ENCODE peak calls at places on chromosome 11, in ten cellular contexts. Q is non-pigmented ciliary epithelial cell; Y is stimulated activated CD8-positive, alpha-beta memory T cell treated with anti-CD3 and anti-CD28 coated beads, Interleukin-15, amount 100 ng/mL, for 4 hours; I is psoas muscle; A is kidney epithelial cell; E is stimulated activated CD4-positive, alpha-beta T cell treated with anti-CD3 and anti-CD28 coated beads, TNF-alpha, amount 100 ng/mL, for 48 hours; U is AG20443; X is cardiac muscle cell; P is mesenchymal stem cell; D is nephron progenitor cell. Z is an unnamed sample.

GRCh38 chr11:16382638-16383380 is 26.5 kb upstream of the SOX6 start:
- DNase-seq in Y (no peak), P (no peak), D (no peak), E (no peak), X (no peak), A (no peak), Q (no peak), U (no peak), I (no peak), Z (no peak)

GRCh38 chr11:75578977-75579376 is 16.9 kb downstream of the SERPINH1 start:
- DNase-seq in Y (no peak), E (no peak), I (no peak), X (no peak), P (no peak), U (no peak), Q (no peak), A (no peak), D (no peak), Z (no peak)

GRCh38 chr11:8192016-8192895 is 23.4 kb upstream of the RIC3 start:
- DNase-seq in U (peak; percentile 89), X (peak; percentile 73), A (peak; percentile 14), I (peak; percentile 50), E (no peak), P (peak; percentile 64), D (peak; percentile 79), Y (no peak), Q (peak; percentile 27), Z (peak; percentile 19)

GRCh38 chr11:78262710-78263109 is 74.0 kb downstream of the USP35 start:
- DNase-seq in A (no peak), P (peak; percentile 72), Q (no peak), Y (no peak), D (no peak), I (no peak), E (no peak), U (no peak), X (no peak), Z (no peak)

GRCh38 chr11:116857316-116857715 is 19.9 kb upstream of the APOA1 start:
- DNase-seq in Q (no peak), A (no peak), E (no peak), I (no peak), P (no peak), Y (no peak), U (peak; percentile 32), D (no peak), X (no peak), Z (no peak)

GRCh38 chr11:113184498-113184897 is 129.9 kb upstream of the TTC12 start:
- DNase-seq in A (peak; percentile 52), Q (peak; percentile 93), E (no peak), Y (no peak), X (no peak), U (peak; percentile 81), D (no peak), P (peak; percentile 94), I (no peak), Z (no peak)

GRCh38 chr11:45473491-45473890 is 187.3 kb upstream of the SYT13 start:
- DNase-seq in P (peak; percentile 73), X (no peak), Y (no peak), Q (no peak), I (no peak), D (no peak), A (no peak), U (no peak), E (no peak), Z (no peak)

GRCh38 chr11:79340535-79340934 is 100.3 kb downstream of the TENM4 start:
- DNase-seq in Y (no peak), A (no peak), X (no peak), Q (no peak), P (no peak), U (no peak), E (no peak), D (no peak), I (no peak), Z (no peak)

GRCh38 chr11:132895340-132895739 is 637.0 kb downstream of the OPCML start:
- DNase-seq in Q (peak; percentile 94), X (peak; percentile 29), I (no peak), P (no peak), Y (no peak), U (no peak), E (no peak), D (no peak), A (peak; percentile 76), Z (no peak)

GRCh38 chr11:14904745-14905103 is 12.7 kb upstream of the CYP2R1 start:
- DNase-seq in Q (no peak), I (peak; percentile 78), U (peak; percentile 85), E (peak; percentile 63), D (peak; percentile 35), X (peak; percentile 64), A (no peak), Y (peak; percentile 52), P (peak; percentile 42), Z (peak; percentile 88)

GRCh38 chr11:120142072-120142423 is 4.1 kb upstream of the TRIM29 start:
- DNase-seq in P (no peak), I (no peak), U (peak; percentile 4), E (no peak), D (no peak), Q (no peak), A (no peak), Y (no peak), X (no peak), Z (no peak)

GRCh38 chr11:11401960-11402359 is 48.9 kb upstream of the CSNK2A3 start:
- DNase-seq in P (peak; percentile 34), D (no peak), Y (no peak), X (no peak), I (no peak), E (no peak), U (no peak), A (no peak), Q (no peak), Z (no peak)

GRCh38 chr11:107590460-107591097 is 368 bp upstream of the ELMOD1 start:
- DNase-seq in Q (no peak), A (no peak), E (no peak), U (peak; percentile 10), P (peak; percentile 13), I (no peak), D (peak; percentile 16), Y (no peak), X (no peak), Z (peak; percentile 50)

GRCh38 chr11:59944761-59945160 is 6.5 kb downstream of the OOSP1 start:
- DNase-seq in Q (no peak), U (no peak), E (no peak), A (no peak), Y (no peak), X (peak; percentile 15), D (no peak), I (no peak), P (no peak), Z (no peak)

GRCh38 chr11:70568504-70569172 is 170.3 kb downstream of the CTTN start:
- DNase-seq in U (peak; percentile 91), I (peak; percentile 40), P (peak; percentile 63), A (no peak), D (peak; percentile 66), Y (no peak), E (no peak), Q (no peak), X (peak; percentile 56), Z (no peak)

GRCh38 chr11:78946945-78947914 is 372.6 kb upstream of the NARS2 start:
- DNase-seq in A (no peak), I (no peak), U (peak; percentile 60), P (no peak), X (no peak), Q (no peak), Y (no peak), D (no peak), E (no peak), Z (no peak)

GRCh38 chr11:95132956-95133355 is 43.3 kb downstream of the ENDOD1 start:
- DNase-seq in Q (no peak), Y (no peak), A (no peak), U (no peak), X (no peak), P (no peak), I (no peak), D (no peak), E (no peak), Z (no peak)

GRCh38 chr11:60756307-60757032 is at the start of gene MS4A15:
- DNase-seq in A (no peak), U (no peak), I (no peak), P (no peak), E (no peak), X (peak; percentile 28), D (no peak), Y (no peak), Q (no peak), Z (no peak)

GRCh38 chr11:66933508-66933907 is 24.7 kb downstream of the PC start:
- DNase-seq in E (no peak), I (no peak), D (no peak), X (no peak), U (peak; percentile 55), A (no peak), Y (no peak), P (no peak), Q (no peak), Z (no peak)

GRCh38 chr11:2674681-2675131 is 25.1 kb downstream of the KCNQ1OT1 start:
- DNase-seq in Q (no peak), P (no peak), I (no peak), U (no peak), A (no peak), E (no peak), X (no peak), Y (no peak), D (no peak), Z (no peak)

GRCh38 chr11:35605691-35606090 is 12.6 kb upstream of the FJX1 start:
- DNase-seq in E (no peak), U (peak; percentile 46), Y (no peak), Q (no peak), X (no peak), D (peak; percentile 49), I (no peak), A (no peak), P (no peak), Z (no peak)

GRCh38 chr11:77411717-77412441 is 62.0 kb downstream of the PAK1 start:
- DNase-seq in X (peak; percentile 86), E (peak; percentile 59), I (peak; percentile 82), U (peak; percentile 95), Y (peak; percentile 53), P (peak; percentile 89), Q (peak; percentile 35), D (peak; percentile 83), A (peak; percentile 47), Z (peak; percentile 63)

GRCh38 chr11:24391165-24391564 is 105.7 kb upstream of the LUZP2 start:
- DNase-seq in I (no peak), U (peak; percentile 11), E (no peak), Q (no peak), P (peak; percentile 86), A (peak; percentile 16), Y (no peak), D (no peak), X (no peak), Z (no peak)

GRCh38 chr11:121544956-121545355 is 92.2 kb upstream of the SORL1-AS1 start:
- DNase-seq in U (no peak), Y (no peak), P (no peak), D (no peak), X (no peak), Q (no peak), A (no peak), E (no peak), I (no peak), Z (no peak)

GRCh38 chr11:34890089-34890488 is 26.1 kb downstream of the APIP start:
- DNase-seq in U (no peak), D (no peak), Y (no peak), I (no peak), A (no peak), E (no peak), X (no peak), P (no peak), Q (no peak), Z (no peak)

GRCh38 chr11:103453901-103454300 is 344.7 kb downstream of the DYNC2H1 start:
- DNase-seq in X (no peak), E (no peak), Y (no peak), D (no peak), U (no peak), P (no peak), A (no peak), Q (no peak), I (no peak), Z (no peak)

GRCh38 chr11:95283653-95284052 is 52.7 kb upstream of the SESN3 start:
- DNase-seq in Y (no peak), Q (no peak), A (no peak), U (peak; percentile 10), I (no peak), P (peak; percentile 44), E (no peak), D (no peak), X (no peak), Z (no peak)

GRCh38 chr11:58061813-58062212 is 31.1 kb downstream of the OR6Q1 start:
- DNase-seq in A (peak; percentile 29), D (no peak), U (peak; percentile 57), E (no peak), X (no peak), Y (no peak), Q (no peak), I (no peak), P (no peak), Z (no peak)

Z was measured in stimulated activated effector memory CD8-positive, alpha-beta T cell treated with anti-CD3 and anti-CD28 coated beads, Interleukin-12 subunit alpha, Interleukin-12 subunit beta, amount 100 ng/mL, for 72 hours.